ENCODE peak calls at places on chromosome 10, in six cellular contexts. One of them, this sample, is unnamed.

GRCh38 chr10:46235705-46236536 is 50.9 kb upstream of the ANTXRL start:
- DNase-seq in T-cell: no peak
- DNase-seq in activated naive CD8-positive, alpha-beta T cell treated with anti-CD3 and anti-CD28 coated beads, Interleukin-2, amount 50 U/mL, for 24 hours: no peak
- DNase-seq in RCC 7860: no peak
- DNase-seq in mesothelial cell of epicardium: no peak
- DNase-seq in stimulated activated CD4-positive, alpha-beta T cell treated with anti-CD3 and anti-CD28 coated beads, Interleukin-1b, Interleukin-23, amount 100 ng/mL, for 4 hours: no peak
- DNase-seq in this sample: no peak

GRCh38 chr10:114403545-114404161 is 649 bp downstream of the AFAP1L2 start:
- DNase-seq in T-cell: no peak
- DNase-seq in RCC 7860: no peak
- DNase-seq in mesothelial cell of epicardium: no peak
- DNase-seq in activated naive CD8-positive, alpha-beta T cell treated with anti-CD3 and anti-CD28 coated beads, Interleukin-2, amount 50 U/mL, for 24 hours: no peak
- DNase-seq in stimulated activated CD4-positive, alpha-beta T cell treated with anti-CD3 and anti-CD28 coated beads, Interleukin-1b, Interleukin-23, amount 100 ng/mL, for 4 hours: no peak
- DNase-seq in this sample: no peak

GRCh38 chr10:77899080-77899477 is 27.5 kb downstream of the DLG5 start:
- DNase-seq in T-cell: no peak
- DNase-seq in mesothelial cell of epicardium: no peak
- DNase-seq in stimulated activated CD4-positive, alpha-beta T cell treated with anti-CD3 and anti-CD28 coated beads, Interleukin-1b, Interleukin-23, amount 100 ng/mL, for 4 hours: no peak
- DNase-seq in RCC 7860: peak
- DNase-seq in activated naive CD8-positive, alpha-beta T cell treated with anti-CD3 and anti-CD28 coated beads, Interleukin-2, amount 50 U/mL, for 24 hours: no peak
- DNase-seq in this sample: no peak

GRCh38 chr10:7475046-7475860 is 64.4 kb upstream of the SFMBT2 start:
- DNase-seq in RCC 7860: no peak
- DNase-seq in T-cell: no peak
- DNase-seq in stimulated activated CD4-positive, alpha-beta T cell treated with anti-CD3 and anti-CD28 coated beads, Interleukin-1b, Interleukin-23, amount 100 ng/mL, for 4 hours: no peak
- DNase-seq in activated naive CD8-positive, alpha-beta T cell treated with anti-CD3 and anti-CD28 coated beads, Interleukin-2, amount 50 U/mL, for 24 hours: no peak
- DNase-seq in mesothelial cell of epicardium: no peak
- DNase-seq in this sample: no peak

GRCh38 chr10:69181433-69181832 is 1.4 kb downstream of the SUPV3L1 start:
- DNase-seq in stimulated activated CD4-positive, alpha-beta T cell treated with anti-CD3 and anti-CD28 coated beads, Interleukin-1b, Interleukin-23, amount 100 ng/mL, for 4 hours: no peak
- DNase-seq in T-cell: no peak
- DNase-seq in RCC 7860: no peak
- DNase-seq in activated naive CD8-positive, alpha-beta T cell treated with anti-CD3 and anti-CD28 coated beads, Interleukin-2, amount 50 U/mL, for 24 hours: no peak
- DNase-seq in mesothelial cell of epicardium: no peak
- DNase-seq in this sample: no peak

GRCh38 chr10:13115832-13116793 is 16.1 kb downstream of the OPTN start:
- DNase-seq in RCC 7860: no peak
- DNase-seq in activated naive CD8-positive, alpha-beta T cell treated with anti-CD3 and anti-CD28 coated beads, Interleukin-2, amount 50 U/mL, for 24 hours: no peak
- DNase-seq in T-cell: no peak
- DNase-seq in mesothelial cell of epicardium: no peak
- DNase-seq in stimulated activated CD4-positive, alpha-beta T cell treated with anti-CD3 and anti-CD28 coated beads, Interleukin-1b, Interleukin-23, amount 100 ng/mL, for 4 hours: no peak
- DNase-seq in this sample: no peak

GRCh38 chr10:78212134-78212785 is 178.6 kb downstream of the RPS24 start:
- DNase-seq in mesothelial cell of epicardium: no peak
- DNase-seq in stimulated activated CD4-positive, alpha-beta T cell treated with anti-CD3 and anti-CD28 coated beads, Interleukin-1b, Interleukin-23, amount 100 ng/mL, for 4 hours: no peak
- DNase-seq in RCC 7860: peak
- DNase-seq in activated naive CD8-positive, alpha-beta T cell treated with anti-CD3 and anti-CD28 coated beads, Interleukin-2, amount 50 U/mL, for 24 hours: no peak
- DNase-seq in T-cell: no peak
- DNase-seq in this sample: no peak

GRCh38 chr10:541750-542371 is 147.6 kb downstream of the DIP2C start:
- DNase-seq in RCC 7860: no peak
- DNase-seq in T-cell: no peak
- DNase-seq in mesothelial cell of epicardium: no peak
- DNase-seq in activated naive CD8-positive, alpha-beta T cell treated with anti-CD3 and anti-CD28 coated beads, Interleukin-2, amount 50 U/mL, for 24 hours: no peak
- DNase-seq in stimulated activated CD4-positive, alpha-beta T cell treated with anti-CD3 and anti-CD28 coated beads, Interleukin-1b, Interleukin-23, amount 100 ng/mL, for 4 hours: no peak
- DNase-seq in this sample: peak

GRCh38 chr10:51886438-51887068 is 187.2 kb upstream of the CSTF2T start:
- DNase-seq in activated naive CD8-positive, alpha-beta T cell treated with anti-CD3 and anti-CD28 coated beads, Interleukin-2, amount 50 U/mL, for 24 hours: no peak
- DNase-seq in T-cell: no peak
- DNase-seq in mesothelial cell of epicardium: no peak
- DNase-seq in stimulated activated CD4-positive, alpha-beta T cell treated with anti-CD3 and anti-CD28 coated beads, Interleukin-1b, Interleukin-23, amount 100 ng/mL, for 4 hours: no peak
- DNase-seq in RCC 7860: no peak
- DNase-seq in this sample: no peak

GRCh38 chr10:121735248-121735647 is 137.0 kb upstream of the FGFR2 start:
- DNase-seq in mesothelial cell of epicardium: no peak
- DNase-seq in stimulated activated CD4-positive, alpha-beta T cell treated with anti-CD3 and anti-CD28 coated beads, Interleukin-1b, Interleukin-23, amount 100 ng/mL, for 4 hours: no peak
- DNase-seq in T-cell: no peak
- DNase-seq in activated naive CD8-positive, alpha-beta T cell treated with anti-CD3 and anti-CD28 coated beads, Interleukin-2, amount 50 U/mL, for 24 hours: no peak
- DNase-seq in RCC 7860: no peak
- DNase-seq in this sample: no peak

GRCh38 chr10:1578392-1579140 is 158.8 kb downstream of the ADARB2 start:
- DNase-seq in mesothelial cell of epicardium: no peak
- DNase-seq in T-cell: no peak
- DNase-seq in stimulated activated CD4-positive, alpha-beta T cell treated with anti-CD3 and anti-CD28 coated beads, Interleukin-1b, Interleukin-23, amount 100 ng/mL, for 4 hours: no peak
- DNase-seq in RCC 7860: no peak
- DNase-seq in activated naive CD8-positive, alpha-beta T cell treated with anti-CD3 and anti-CD28 coated beads, Interleukin-2, amount 50 U/mL, for 24 hours: no peak
- DNase-seq in this sample: no peak

GRCh38 chr10:24374134-24374915 is 165.4 kb downstream of the KIAA1217 start:
- DNase-seq in RCC 7860: no peak
- DNase-seq in mesothelial cell of epicardium: no peak
- DNase-seq in stimulated activated CD4-positive, alpha-beta T cell treated with anti-CD3 and anti-CD28 coated beads, Interleukin-1b, Interleukin-23, amount 100 ng/mL, for 4 hours: no peak
- DNase-seq in activated naive CD8-positive, alpha-beta T cell treated with anti-CD3 and anti-CD28 coated beads, Interleukin-2, amount 50 U/mL, for 24 hours: no peak
- DNase-seq in T-cell: no peak
- DNase-seq in this sample: no peak

GRCh38 chr10:88045116-88045515 is 181.7 kb downstream of the PTEN start:
- DNase-seq in activated naive CD8-positive, alpha-beta T cell treated with anti-CD3 and anti-CD28 coated beads, Interleukin-2, amount 50 U/mL, for 24 hours: no peak
- DNase-seq in stimulated activated CD4-positive, alpha-beta T cell treated with anti-CD3 and anti-CD28 coated beads, Interleukin-1b, Interleukin-23, amount 100 ng/mL, for 4 hours: no peak
- DNase-seq in T-cell: no peak
- DNase-seq in mesothelial cell of epicardium: no peak
- DNase-seq in RCC 7860: no peak
- DNase-seq in this sample: no peak

GRCh38 chr10:61863981-61864380 is 37.5 kb upstream of the ARID5B start:
- DNase-seq in stimulated activated CD4-positive, alpha-beta T cell treated with anti-CD3 and anti-CD28 coated beads, Interleukin-1b, Interleukin-23, amount 100 ng/mL, for 4 hours: no peak
- DNase-seq in activated naive CD8-positive, alpha-beta T cell treated with anti-CD3 and anti-CD28 coated beads, Interleukin-2, amount 50 U/mL, for 24 hours: no peak
- DNase-seq in RCC 7860: no peak
- DNase-seq in mesothelial cell of epicardium: no peak
- DNase-seq in T-cell: no peak
- DNase-seq in this sample: no peak

GRCh38 chr10:67606572-67606971 is 89.4 kb downstream of the CTNNA3 start:
- DNase-seq in RCC 7860: peak
- DNase-seq in T-cell: no peak
- DNase-seq in stimulated activated CD4-positive, alpha-beta T cell treated with anti-CD3 and anti-CD28 coated beads, Interleukin-1b, Interleukin-23, amount 100 ng/mL, for 4 hours: no peak
- DNase-seq in activated naive CD8-positive, alpha-beta T cell treated with anti-CD3 and anti-CD28 coated beads, Interleukin-2, amount 50 U/mL, for 24 hours: no peak
- DNase-seq in mesothelial cell of epicardium: no peak
- DNase-seq in this sample: no peak

GRCh38 chr10:5960070-5960972 is 17.0 kb downstream of the IL15RA start:
- DNase-seq in RCC 7860: no peak
- DNase-seq in stimulated activated CD4-positive, alpha-beta T cell treated with anti-CD3 and anti-CD28 coated beads, Interleukin-1b, Interleukin-23, amount 100 ng/mL, for 4 hours: no peak
- DNase-seq in mesothelial cell of epicardium: no peak
- DNase-seq in activated naive CD8-positive, alpha-beta T cell treated with anti-CD3 and anti-CD28 coated beads, Interleukin-2, amount 50 U/mL, for 24 hours: no peak
- DNase-seq in T-cell: no peak
- DNase-seq in this sample: no peak

GRCh38 chr10:102509387-102509786 is 5.6 kb downstream of the SUFU start:
- DNase-seq in activated naive CD8-positive, alpha-beta T cell treated with anti-CD3 and anti-CD28 coated beads, Interleukin-2, amount 50 U/mL, for 24 hours: no peak
- DNase-seq in T-cell: no peak
- DNase-seq in RCC 7860: no peak
- DNase-seq in mesothelial cell of epicardium: no peak
- DNase-seq in stimulated activated CD4-positive, alpha-beta T cell treated with anti-CD3 and anti-CD28 coated beads, Interleukin-1b, Interleukin-23, amount 100 ng/mL, for 4 hours: no peak
- DNase-seq in this sample: no peak

GRCh38 chr10:79367421-79368189 is 20.3 kb downstream of the PPIF start:
- DNase-seq in stimulated activated CD4-positive, alpha-beta T cell treated with anti-CD3 and anti-CD28 coated beads, Interleukin-1b, Interleukin-23, amount 100 ng/mL, for 4 hours: no peak
- DNase-seq in RCC 7860: no peak
- DNase-seq in activated naive CD8-positive, alpha-beta T cell treated with anti-CD3 and anti-CD28 coated beads, Interleukin-2, amount 50 U/mL, for 24 hours: no peak
- DNase-seq in T-cell: no peak
- DNase-seq in mesothelial cell of epicardium: no peak
- DNase-seq in this sample: no peak

GRCh38 chr10:70379581-70380176 is 2.7 kb downstream of the LRRC20 start:
- DNase-seq in activated naive CD8-positive, alpha-beta T cell treated with anti-CD3 and anti-CD28 coated beads, Interleukin-2, amount 50 U/mL, for 24 hours: no peak
- DNase-seq in mesothelial cell of epicardium: no peak
- DNase-seq in RCC 7860: peak
- DNase-seq in stimulated activated CD4-positive, alpha-beta T cell treated with anti-CD3 and anti-CD28 coated beads, Interleukin-1b, Interleukin-23, amount 100 ng/mL, for 4 hours: no peak
- DNase-seq in T-cell: no peak
- DNase-seq in this sample: no peak

GRCh38 chr10:21247592-21247991 is 277.9 kb downstream of the SKIDA1 start:
- DNase-seq in mesothelial cell of epicardium: no peak
- DNase-seq in T-cell: no peak
- DNase-seq in activated naive CD8-positive, alpha-beta T cell treated with anti-CD3 and anti-CD28 coated beads, Interleukin-2, amount 50 U/mL, for 24 hours: no peak
- DNase-seq in stimulated activated CD4-positive, alpha-beta T cell treated with anti-CD3 and anti-CD28 coated beads, Interleukin-1b, Interleukin-23, amount 100 ng/mL, for 4 hours: no peak
- DNase-seq in RCC 7860: no peak
- DNase-seq in this sample: no peak

GRCh38 chr10:125016611-125017202 is 74.8 kb downstream of the ZRANB1 start:
- DNase-seq in T-cell: no peak
- DNase-seq in RCC 7860: no peak
- DNase-seq in mesothelial cell of epicardium: no peak
- DNase-seq in stimulated activated CD4-positive, alpha-beta T cell treated with anti-CD3 and anti-CD28 coated beads, Interleukin-1b, Interleukin-23, amount 100 ng/mL, for 4 hours: no peak
- DNase-seq in activated naive CD8-positive, alpha-beta T cell treated with anti-CD3 and anti-CD28 coated beads, Interleukin-2, amount 50 U/mL, for 24 hours: no peak
- DNase-seq in this sample: no peak

GRCh38 chr10:132186488-132187413 is at the start of gene DPYSL4:
- DNase-seq in RCC 7860: no peak
- DNase-seq in stimulated activated CD4-positive, alpha-beta T cell treated with anti-CD3 and anti-CD28 coated beads, Interleukin-1b, Interleukin-23, amount 100 ng/mL, for 4 hours: peak
- DNase-seq in T-cell: peak
- DNase-seq in activated naive CD8-positive, alpha-beta T cell treated with anti-CD3 and anti-CD28 coated beads, Interleukin-2, amount 50 U/mL, for 24 hours: peak
- DNase-seq in mesothelial cell of epicardium: no peak
- DNase-seq in this sample: no peak

GRCh38 chr10:69458426-69459100 is 7.3 kb downstream of the TSPAN15 start:
- DNase-seq in mesothelial cell of epicardium: no peak
- DNase-seq in RCC 7860: no peak
- DNase-seq in activated naive CD8-positive, alpha-beta T cell treated with anti-CD3 and anti-CD28 coated beads, Interleukin-2, amount 50 U/mL, for 24 hours: no peak
- DNase-seq in T-cell: no peak
- DNase-seq in stimulated activated CD4-positive, alpha-beta T cell treated with anti-CD3 and anti-CD28 coated beads, Interleukin-1b, Interleukin-23, amount 100 ng/mL, for 4 hours: no peak
- DNase-seq in this sample: no peak

GRCh38 chr10:24908793-24909423 is 43.5 kb downstream of the PRTFDC1 start:
- DNase-seq in activated naive CD8-positive, alpha-beta T cell treated with anti-CD3 and anti-CD28 coated beads, Interleukin-2, amount 50 U/mL, for 24 hours: no peak
- DNase-seq in RCC 7860: peak
- DNase-seq in mesothelial cell of epicardium: no peak
- DNase-seq in T-cell: no peak
- DNase-seq in stimulated activated CD4-positive, alpha-beta T cell treated with anti-CD3 and anti-CD28 coated beads, Interleukin-1b, Interleukin-23, amount 100 ng/mL, for 4 hours: no peak
- DNase-seq in this sample: no peak

GRCh38 chr10:3835770-3836169 is 50.8 kb upstream of the KLF6 start:
- DNase-seq in stimulated activated CD4-positive, alpha-beta T cell treated with anti-CD3 and anti-CD28 coated beads, Interleukin-1b, Interleukin-23, amount 100 ng/mL, for 4 hours: no peak
- DNase-seq in activated naive CD8-positive, alpha-beta T cell treated with anti-CD3 and anti-CD28 coated beads, Interleukin-2, amount 50 U/mL, for 24 hours: no peak
- DNase-seq in T-cell: no peak
- DNase-seq in RCC 7860: no peak
- DNase-seq in mesothelial cell of epicardium: no peak
- DNase-seq in this sample: no peak

GRCh38 chr10:77925795-77926565 is 575 bp downstream of the DLG5 start:
- DNase-seq in T-cell: peak
- DNase-seq in activated naive CD8-positive, alpha-beta T cell treated with anti-CD3 and anti-CD28 coated beads, Interleukin-2, amount 50 U/mL, for 24 hours: peak
- DNase-seq in RCC 7860: no peak
- DNase-seq in stimulated activated CD4-positive, alpha-beta T cell treated with anti-CD3 and anti-CD28 coated beads, Interleukin-1b, Interleukin-23, amount 100 ng/mL, for 4 hours: peak
- DNase-seq in mesothelial cell of epicardium: peak
- DNase-seq in this sample: no peak

GRCh38 chr10:96488161-96488935 is 25.4 kb downstream of the TLL2 start:
- DNase-seq in RCC 7860: peak
- DNase-seq in T-cell: no peak
- DNase-seq in stimulated activated CD4-positive, alpha-beta T cell treated with anti-CD3 and anti-CD28 coated beads, Interleukin-1b, Interleukin-23, amount 100 ng/mL, for 4 hours: no peak
- DNase-seq in mesothelial cell of epicardium: no peak
- DNase-seq in activated naive CD8-positive, alpha-beta T cell treated with anti-CD3 and anti-CD28 coated beads, Interleukin-2, amount 50 U/mL, for 24 hours: no peak
- DNase-seq in this sample: no peak

GRCh38 chr10:70576803-70577517 is 25.6 kb downstream of the PRF1 start:
- DNase-seq in mesothelial cell of epicardium: no peak
- DNase-seq in stimulated activated CD4-positive, alpha-beta T cell treated with anti-CD3 and anti-CD28 coated beads, Interleukin-1b, Interleukin-23, amount 100 ng/mL, for 4 hours: no peak
- DNase-seq in T-cell: no peak
- DNase-seq in RCC 7860: no peak
- DNase-seq in activated naive CD8-positive, alpha-beta T cell treated with anti-CD3 and anti-CD28 coated beads, Interleukin-2, amount 50 U/mL, for 24 hours: no peak
- DNase-seq in this sample: no peak

GRCh38 chr10:28219241-28219640 is 83.6 kb downstream of the MPP7 start:
- DNase-seq in mesothelial cell of epicardium: no peak
- DNase-seq in T-cell: no peak
- DNase-seq in stimulated activated CD4-positive, alpha-beta T cell treated with anti-CD3 and anti-CD28 coated beads, Interleukin-1b, Interleukin-23, amount 100 ng/mL, for 4 hours: no peak
- DNase-seq in RCC 7860: no peak
- DNase-seq in activated naive CD8-positive, alpha-beta T cell treated with anti-CD3 and anti-CD28 coated beads, Interleukin-2, amount 50 U/mL, for 24 hours: no peak
- DNase-seq in this sample: no peak

GRCh38 chr10:114550756-114551290 is 107.3 kb downstream of the ABLIM1 start:
- DNase-seq in stimulated activated CD4-positive, alpha-beta T cell treated with anti-CD3 and anti-CD28 coated beads, Interleukin-1b, Interleukin-23, amount 100 ng/mL, for 4 hours: no peak
- DNase-seq in T-cell: no peak
- DNase-seq in mesothelial cell of epicardium: no peak
- DNase-seq in activated naive CD8-positive, alpha-beta T cell treated with anti-CD3 and anti-CD28 coated beads, Interleukin-2, amount 50 U/mL, for 24 hours: no peak
- DNase-seq in RCC 7860: peak
- DNase-seq in this sample: peak

This sample was measured in OCI-LY7.